ENCODE peak calls at places on chromosomes 2 and 18, in nine cellular contexts. One of them, this sample, is unnamed.

GRCh38 chr2:227759411-227760113 is 13.9 kb downstream of the SCYGR8 start:
- DNase-seq in midbrain: no peak
- DNase-seq in stimulated activated CD8-positive, alpha-beta memory T cell treated with anti-CD3 and anti-CD28 coated beads, Interleukin-15, amount 100 ng/mL, for 24 hours: no peak
- DNase-seq in activated naive CD4-positive, alpha-beta T cell: no peak
- DNase-seq in sigmoid colon: no peak
- DNase-seq in effector CD4-positive, alpha-beta T cell: no peak
- DNase-seq in NCI-H524: no peak
- DNase-seq in activated naive CD8-positive, alpha-beta T cell treated with anti-CD3 and anti-CD28 coated beads, Interleukin-2, amount 50 U/mL, for 16 hours: no peak
- DNase-seq in HEK293T: no peak
- DNase-seq in this sample: no peak

GRCh38 chr2:118971245-118972122 is 29.5 kb downstream of the MARCO start:
- DNase-seq in midbrain: no peak
- DNase-seq in stimulated activated CD8-positive, alpha-beta memory T cell treated with anti-CD3 and anti-CD28 coated beads, Interleukin-15, amount 100 ng/mL, for 24 hours: no peak
- DNase-seq in activated naive CD4-positive, alpha-beta T cell: no peak
- DNase-seq in sigmoid colon: no peak
- DNase-seq in effector CD4-positive, alpha-beta T cell: no peak
- DNase-seq in NCI-H524: no peak
- DNase-seq in activated naive CD8-positive, alpha-beta T cell treated with anti-CD3 and anti-CD28 coated beads, Interleukin-2, amount 50 U/mL, for 16 hours: no peak
- DNase-seq in HEK293T: no peak
- DNase-seq in this sample: no peak

GRCh38 chr2:66702251-66702745 is 267.4 kb downstream of the MEIS1 start:
- DNase-seq in midbrain: no peak
- DNase-seq in stimulated activated CD8-positive, alpha-beta memory T cell treated with anti-CD3 and anti-CD28 coated beads, Interleukin-15, amount 100 ng/mL, for 24 hours: no peak
- DNase-seq in activated naive CD4-positive, alpha-beta T cell: no peak
- DNase-seq in sigmoid colon: no peak
- DNase-seq in effector CD4-positive, alpha-beta T cell: no peak
- DNase-seq in NCI-H524: no peak
- DNase-seq in activated naive CD8-positive, alpha-beta T cell treated with anti-CD3 and anti-CD28 coated beads, Interleukin-2, amount 50 U/mL, for 16 hours: no peak
- DNase-seq in HEK293T: no peak
- DNase-seq in this sample: no peak

GRCh38 chr2:234910186-234910679 is 41.6 kb upstream of the SH3BP4 start:
- DNase-seq in midbrain: no peak
- DNase-seq in stimulated activated CD8-positive, alpha-beta memory T cell treated with anti-CD3 and anti-CD28 coated beads, Interleukin-15, amount 100 ng/mL, for 24 hours: no peak
- DNase-seq in activated naive CD4-positive, alpha-beta T cell: no peak
- DNase-seq in sigmoid colon: no peak
- DNase-seq in effector CD4-positive, alpha-beta T cell: no peak
- DNase-seq in NCI-H524: no peak
- DNase-seq in activated naive CD8-positive, alpha-beta T cell treated with anti-CD3 and anti-CD28 coated beads, Interleukin-2, amount 50 U/mL, for 16 hours: no peak
- DNase-seq in HEK293T: no peak
- DNase-seq in this sample: no peak

GRCh38 chr2:229133155-229133772 is 137.8 kb downstream of the PID1 start:
- DNase-seq in midbrain: peak; percentile 67
- DNase-seq in stimulated activated CD8-positive, alpha-beta memory T cell treated with anti-CD3 and anti-CD28 coated beads, Interleukin-15, amount 100 ng/mL, for 24 hours: no peak
- DNase-seq in activated naive CD4-positive, alpha-beta T cell: no peak
- DNase-seq in sigmoid colon: no peak
- DNase-seq in effector CD4-positive, alpha-beta T cell: no peak
- DNase-seq in NCI-H524: peak; percentile 6
- DNase-seq in activated naive CD8-positive, alpha-beta T cell treated with anti-CD3 and anti-CD28 coated beads, Interleukin-2, amount 50 U/mL, for 16 hours: no peak
- DNase-seq in HEK293T: peak; percentile 11
- DNase-seq in this sample: no peak

GRCh38 chr2:39737661-39738060 is 41.4 kb downstream of the THUMPD2 start:
- DNase-seq in midbrain: no peak
- DNase-seq in stimulated activated CD8-positive, alpha-beta memory T cell treated with anti-CD3 and anti-CD28 coated beads, Interleukin-15, amount 100 ng/mL, for 24 hours: no peak
- DNase-seq in activated naive CD4-positive, alpha-beta T cell: no peak
- DNase-seq in sigmoid colon: peak; percentile 66
- DNase-seq in effector CD4-positive, alpha-beta T cell: no peak
- DNase-seq in NCI-H524: no peak
- DNase-seq in activated naive CD8-positive, alpha-beta T cell treated with anti-CD3 and anti-CD28 coated beads, Interleukin-2, amount 50 U/mL, for 16 hours: no peak
- DNase-seq in HEK293T: no peak
- DNase-seq in this sample: peak; percentile 84

GRCh38 chr2:100818003-100818605 is 1.8 kb upstream of the NPAS2 start:
- DNase-seq in midbrain: no peak
- DNase-seq in stimulated activated CD8-positive, alpha-beta memory T cell treated with anti-CD3 and anti-CD28 coated beads, Interleukin-15, amount 100 ng/mL, for 24 hours: no peak
- DNase-seq in activated naive CD4-positive, alpha-beta T cell: no peak
- DNase-seq in sigmoid colon: no peak
- DNase-seq in effector CD4-positive, alpha-beta T cell: no peak
- DNase-seq in NCI-H524: no peak
- DNase-seq in activated naive CD8-positive, alpha-beta T cell treated with anti-CD3 and anti-CD28 coated beads, Interleukin-2, amount 50 U/mL, for 16 hours: no peak
- DNase-seq in HEK293T: no peak
- DNase-seq in this sample: no peak

GRCh38 chr2:112597537-112598322 is 13.3 kb downstream of the CHCHD5 start:
- DNase-seq in midbrain: no peak
- DNase-seq in stimulated activated CD8-positive, alpha-beta memory T cell treated with anti-CD3 and anti-CD28 coated beads, Interleukin-15, amount 100 ng/mL, for 24 hours: no peak
- DNase-seq in activated naive CD4-positive, alpha-beta T cell: no peak
- DNase-seq in sigmoid colon: peak; percentile 24
- DNase-seq in effector CD4-positive, alpha-beta T cell: no peak
- DNase-seq in NCI-H524: no peak
- DNase-seq in activated naive CD8-positive, alpha-beta T cell treated with anti-CD3 and anti-CD28 coated beads, Interleukin-2, amount 50 U/mL, for 16 hours: no peak
- DNase-seq in HEK293T: no peak
- DNase-seq in this sample: no peak

GRCh38 chr18:49668583-49669290 is 106.9 kb downstream of the LIPG start:
- DNase-seq in midbrain: peak; percentile 44
- DNase-seq in stimulated activated CD8-positive, alpha-beta memory T cell treated with anti-CD3 and anti-CD28 coated beads, Interleukin-15, amount 100 ng/mL, for 24 hours: no peak
- DNase-seq in activated naive CD4-positive, alpha-beta T cell: no peak
- DNase-seq in sigmoid colon: peak; percentile 85
- DNase-seq in effector CD4-positive, alpha-beta T cell: no peak
- DNase-seq in NCI-H524: no peak
- DNase-seq in activated naive CD8-positive, alpha-beta T cell treated with anti-CD3 and anti-CD28 coated beads, Interleukin-2, amount 50 U/mL, for 16 hours: no peak
- DNase-seq in HEK293T: no peak
- DNase-seq in this sample: no peak

GRCh38 chr2:85734942-85735608 is 18.7 kb upstream of the ATOH8 start:
- DNase-seq in midbrain: no peak
- DNase-seq in stimulated activated CD8-positive, alpha-beta memory T cell treated with anti-CD3 and anti-CD28 coated beads, Interleukin-15, amount 100 ng/mL, for 24 hours: no peak
- DNase-seq in activated naive CD4-positive, alpha-beta T cell: no peak
- DNase-seq in sigmoid colon: no peak
- DNase-seq in effector CD4-positive, alpha-beta T cell: no peak
- DNase-seq in NCI-H524: no peak
- DNase-seq in activated naive CD8-positive, alpha-beta T cell treated with anti-CD3 and anti-CD28 coated beads, Interleukin-2, amount 50 U/mL, for 16 hours: no peak
- DNase-seq in HEK293T: no peak
- DNase-seq in this sample: no peak

GRCh38 chr2:71901466-71901865 is 246.2 kb downstream of the CYP26B1 start:
- DNase-seq in midbrain: no peak
- DNase-seq in stimulated activated CD8-positive, alpha-beta memory T cell treated with anti-CD3 and anti-CD28 coated beads, Interleukin-15, amount 100 ng/mL, for 24 hours: no peak
- DNase-seq in activated naive CD4-positive, alpha-beta T cell: no peak
- DNase-seq in sigmoid colon: no peak
- DNase-seq in effector CD4-positive, alpha-beta T cell: no peak
- DNase-seq in NCI-H524: no peak
- DNase-seq in activated naive CD8-positive, alpha-beta T cell treated with anti-CD3 and anti-CD28 coated beads, Interleukin-2, amount 50 U/mL, for 16 hours: no peak
- DNase-seq in HEK293T: no peak
- DNase-seq in this sample: no peak

GRCh38 chr2:107595749-107596148 is 230.9 kb upstream of the RGPD4 start:
- DNase-seq in midbrain: no peak
- DNase-seq in stimulated activated CD8-positive, alpha-beta memory T cell treated with anti-CD3 and anti-CD28 coated beads, Interleukin-15, amount 100 ng/mL, for 24 hours: no peak
- DNase-seq in activated naive CD4-positive, alpha-beta T cell: no peak
- DNase-seq in sigmoid colon: no peak
- DNase-seq in effector CD4-positive, alpha-beta T cell: no peak
- DNase-seq in NCI-H524: no peak
- DNase-seq in activated naive CD8-positive, alpha-beta T cell treated with anti-CD3 and anti-CD28 coated beads, Interleukin-2, amount 50 U/mL, for 16 hours: no peak
- DNase-seq in HEK293T: no peak
- DNase-seq in this sample: no peak

GRCh38 chr2:71601136-71602114 is 148.1 kb downstream of the DYSF start:
- DNase-seq in midbrain: no peak
- DNase-seq in stimulated activated CD8-positive, alpha-beta memory T cell treated with anti-CD3 and anti-CD28 coated beads, Interleukin-15, amount 100 ng/mL, for 24 hours: no peak
- DNase-seq in activated naive CD4-positive, alpha-beta T cell: no peak
- DNase-seq in sigmoid colon: peak; percentile 61
- DNase-seq in effector CD4-positive, alpha-beta T cell: no peak
- DNase-seq in NCI-H524: no peak
- DNase-seq in activated naive CD8-positive, alpha-beta T cell treated with anti-CD3 and anti-CD28 coated beads, Interleukin-2, amount 50 U/mL, for 16 hours: no peak
- DNase-seq in HEK293T: no peak
- DNase-seq in this sample: no peak

GRCh38 chr2:10303634-10304378 is 1.1 kb downstream of the HPCAL1 start:
- DNase-seq in midbrain: peak; percentile 57
- DNase-seq in stimulated activated CD8-positive, alpha-beta memory T cell treated with anti-CD3 and anti-CD28 coated beads, Interleukin-15, amount 100 ng/mL, for 24 hours: no peak
- DNase-seq in activated naive CD4-positive, alpha-beta T cell: no peak
- DNase-seq in sigmoid colon: no peak
- DNase-seq in effector CD4-positive, alpha-beta T cell: peak; percentile 35
- DNase-seq in NCI-H524: no peak
- DNase-seq in activated naive CD8-positive, alpha-beta T cell treated with anti-CD3 and anti-CD28 coated beads, Interleukin-2, amount 50 U/mL, for 16 hours: no peak
- DNase-seq in HEK293T: no peak
- DNase-seq in this sample: no peak

GRCh38 chr2:240412975-240413812 is 22.3 kb upstream of the GPC1 start:
- DNase-seq in midbrain: no peak
- DNase-seq in stimulated activated CD8-positive, alpha-beta memory T cell treated with anti-CD3 and anti-CD28 coated beads, Interleukin-15, amount 100 ng/mL, for 24 hours: no peak
- DNase-seq in activated naive CD4-positive, alpha-beta T cell: no peak
- DNase-seq in sigmoid colon: peak; percentile 56
- DNase-seq in effector CD4-positive, alpha-beta T cell: peak; percentile 0
- DNase-seq in NCI-H524: no peak
- DNase-seq in activated naive CD8-positive, alpha-beta T cell treated with anti-CD3 and anti-CD28 coated beads, Interleukin-2, amount 50 U/mL, for 16 hours: no peak
- DNase-seq in HEK293T: no peak
- DNase-seq in this sample: peak; percentile 58

GRCh38 chr2:20661028-20661980 is 5.6 kb upstream of the GDF7 start:
- DNase-seq in midbrain: peak; percentile 77
- DNase-seq in stimulated activated CD8-positive, alpha-beta memory T cell treated with anti-CD3 and anti-CD28 coated beads, Interleukin-15, amount 100 ng/mL, for 24 hours: no peak
- DNase-seq in activated naive CD4-positive, alpha-beta T cell: peak; percentile 7
- DNase-seq in sigmoid colon: peak; percentile 85
- DNase-seq in effector CD4-positive, alpha-beta T cell: peak; percentile 51
- DNase-seq in NCI-H524: peak; percentile 64
- DNase-seq in activated naive CD8-positive, alpha-beta T cell treated with anti-CD3 and anti-CD28 coated beads, Interleukin-2, amount 50 U/mL, for 16 hours: no peak
- DNase-seq in HEK293T: peak; percentile 78
- DNase-seq in this sample: peak; percentile 63

GRCh38 chr2:241702155-241702404 is 241 bp downstream of the ING5 start:
- DNase-seq in midbrain: no peak
- DNase-seq in stimulated activated CD8-positive, alpha-beta memory T cell treated with anti-CD3 and anti-CD28 coated beads, Interleukin-15, amount 100 ng/mL, for 24 hours: peak; percentile 90
- DNase-seq in activated naive CD4-positive, alpha-beta T cell: peak; percentile 80
- DNase-seq in sigmoid colon: no peak
- DNase-seq in effector CD4-positive, alpha-beta T cell: peak; percentile 80
- DNase-seq in NCI-H524: no peak
- DNase-seq in activated naive CD8-positive, alpha-beta T cell treated with anti-CD3 and anti-CD28 coated beads, Interleukin-2, amount 50 U/mL, for 16 hours: peak; percentile 53
- DNase-seq in HEK293T: peak; percentile 84
- DNase-seq in this sample: no peak

GRCh38 chr2:183995632-183996031 is 602.7 kb upstream of the ZNF804A start:
- DNase-seq in midbrain: peak; percentile 1
- DNase-seq in stimulated activated CD8-positive, alpha-beta memory T cell treated with anti-CD3 and anti-CD28 coated beads, Interleukin-15, amount 100 ng/mL, for 24 hours: no peak
- DNase-seq in activated naive CD4-positive, alpha-beta T cell: no peak
- DNase-seq in sigmoid colon: no peak
- DNase-seq in effector CD4-positive, alpha-beta T cell: no peak
- DNase-seq in NCI-H524: no peak
- DNase-seq in activated naive CD8-positive, alpha-beta T cell treated with anti-CD3 and anti-CD28 coated beads, Interleukin-2, amount 50 U/mL, for 16 hours: no peak
- DNase-seq in HEK293T: no peak
- DNase-seq in this sample: no peak

GRCh38 chr18:22847392-22847791 is 85.7 kb upstream of the RBBP8 start:
- DNase-seq in midbrain: peak; percentile 0
- DNase-seq in stimulated activated CD8-positive, alpha-beta memory T cell treated with anti-CD3 and anti-CD28 coated beads, Interleukin-15, amount 100 ng/mL, for 24 hours: no peak
- DNase-seq in activated naive CD4-positive, alpha-beta T cell: no peak
- DNase-seq in sigmoid colon: no peak
- DNase-seq in effector CD4-positive, alpha-beta T cell: no peak
- DNase-seq in NCI-H524: no peak
- DNase-seq in activated naive CD8-positive, alpha-beta T cell treated with anti-CD3 and anti-CD28 coated beads, Interleukin-2, amount 50 U/mL, for 16 hours: no peak
- DNase-seq in HEK293T: no peak
- DNase-seq in this sample: no peak

This sample was measured in tibial artery.